ENCODE peak calls at places on chromosomes 6 and 20, in six cellular contexts. L is HepG2, S is GM12892, X is H1, H is K562, F is GM12878. C is an unnamed sample.

GRCh38 chr20:50327666-50328065 is 137.0 kb downstream of the CEBPB start:
- DNase-seq in F (no peak), H (no peak), S (no peak), X (no peak), L (no peak), C (no peak)

GRCh38 chr20:58393299-58393698 is 4.3 kb downstream of the VAPB start:
- DNase-seq in F (no peak), L (no peak), S (no peak), H (no peak), X (no peak), C (no peak)

GRCh38 chr6:40753048-40753447 is 165.9 kb upstream of the LRFN2 start:
- DNase-seq in L (no peak), X (no peak), H (no peak), F (no peak), S (no peak), C (no peak)

GRCh38 chr6:159533568-159533967 is 159.5 kb downstream of the SOD2 start:
- DNase-seq in F (no peak), H (no peak), L (no peak), X (no peak), S (no peak), C (no peak)

GRCh38 chr20:53829706-53830521 is 236.3 kb upstream of the ZNF217 start:
- DNase-seq in H (peak), L (peak), X (no peak), S (no peak), F (no peak), C (no peak)

GRCh38 chr6:26215200-26216014 is 128.2 kb downstream of the HFE start:
- DNase-seq in H (peak), S (no peak), L (peak), X (no peak), F (no peak), C (no peak)

GRCh38 chr6:43993881-43994523 is 133.2 kb downstream of the MRPL14 start:
- DNase-seq in X (no peak), S (no peak), L (no peak), H (no peak), F (no peak), C (no peak)

GRCh38 chr6:29494131-29494530 is 6.4 kb upstream of the MAS1L start:
- DNase-seq in L (no peak), X (no peak), S (no peak), H (no peak), F (no peak), C (no peak)

GRCh38 chr6:72748759-72749158 is 126.9 kb downstream of the KCNQ5 start:
- DNase-seq in H (no peak), F (no peak), S (no peak), X (no peak), L (no peak), C (no peak)

GRCh38 chr6:32971245-32971580 is 2.8 kb downstream of the BRD2 start:
- DNase-seq in L (no peak), F (no peak), H (no peak), S (no peak), X (no peak), C (no peak)

GRCh38 chr20:61461459-61461858 is 209.4 kb downstream of the CDH4 start:
- DNase-seq in F (no peak), S (no peak), H (no peak), X (no peak), L (no peak), C (no peak)

GRCh38 chr6:120198033-120198432 is 848.5 kb upstream of the MAN1A1 start:
- DNase-seq in H (peak), L (peak), X (no peak), S (no peak), F (no peak), C (no peak)

GRCh38 chr6:154229796-154230195 is 126.8 kb downstream of the IPCEF1 start:
- DNase-seq in F (no peak), S (no peak), X (no peak), H (no peak), L (no peak), C (no peak)

GRCh38 chr6:105797313-105797970 is 288.7 kb upstream of the PRDM1 start:
- DNase-seq in S (no peak), X (no peak), F (no peak), L (no peak), H (no peak), C (no peak)

GRCh38 chr6:118889163-118889562 is 4.8 kb upstream of the ASF1A start:
- DNase-seq in S (no peak), L (no peak), X (no peak), F (no peak), H (no peak), C (no peak)

GRCh38 chr6:62803094-62803493 is 408.2 kb upstream of the FKBP1C start:
- DNase-seq in H (no peak), X (no peak), L (no peak), S (no peak), F (no peak), C (no peak)

GRCh38 chr6:157548635-157549467 is 167.9 kb downstream of the ZDHHC14 start:
- DNase-seq in S (no peak), L (no peak), X (no peak), F (no peak), H (no peak), C (no peak)

GRCh38 chr6:106512048-106512957 is 117.0 kb downstream of the RTN4IP1 start:
- DNase-seq in X (no peak), S (peak), F (no peak), H (peak), L (peak), C (peak)

GRCh38 chr20:6044102-6044501 is 9.8 kb downstream of the LRRN4 start:
- DNase-seq in L (peak), F (no peak), X (no peak), S (no peak), H (peak), C (no peak)

GRCh38 chr20:25285856-25286798 is 38.2 kb downstream of the PYGB start:
- DNase-seq in L (no peak), X (no peak), F (no peak), H (no peak), S (no peak), C (no peak)

GRCh38 chr6:131519670-131520436 is 53.2 kb upstream of the ARG1 start:
- DNase-seq in L (peak), H (peak), S (no peak), X (no peak), F (no peak), C (peak)

GRCh38 chr6:166627039-166627874 is at the start of gene RPS6KA2:
- DNase-seq in S (peak), X (peak), L (peak), F (peak), H (peak), C (peak)

GRCh38 chr20:54502179-54502578 is 26.8 kb downstream of the DOK5 start:
- DNase-seq in S (no peak), X (no peak), H (no peak), F (no peak), L (no peak), C (no peak)

GRCh38 chr6:97705568-97705967 is 422.6 kb upstream of the MMS22L start:
- DNase-seq in S (no peak), F (no peak), H (peak), X (no peak), L (peak), C (no peak)

GRCh38 chr6:84867521-84867920 is 103.1 kb upstream of the TBX18 start:
- DNase-seq in S (no peak), L (no peak), X (no peak), F (no peak), H (no peak), C (no peak)

GRCh38 chr6:110348956-110349565 is 9.1 kb downstream of the METTL24 start:
- DNase-seq in F (no peak), H (no peak), X (no peak), S (no peak), L (no peak), C (no peak)

GRCh38 chr6:128242765-128243403 is 277.5 kb downstream of the PTPRK start:
- DNase-seq in H (no peak), X (no peak), L (peak), S (no peak), F (no peak), C (no peak)

GRCh38 chr6:42374027-42374669 is 77.6 kb downstream of the TRERF1 start:
- DNase-seq in L (no peak), X (no peak), H (no peak), S (no peak), F (no peak), C (no peak)

GRCh38 chr6:140289186-140289585 is 914.7 kb upstream of the CITED2 start:
- DNase-seq in H (no peak), L (no peak), F (no peak), S (no peak), X (no peak), C (no peak)

GRCh38 chr6:128057541-128058335 is 156.9 kb upstream of the THEMIS start:
- DNase-seq in X (no peak), F (no peak), S (no peak), H (no peak), L (no peak), C (no peak)

GRCh38 chr6:132712366-132712765 is 1.5 kb downstream of the VNN1 start:
- DNase-seq in H (no peak), X (no peak), S (no peak), L (no peak), F (no peak), C (no peak)

GRCh38 chr6:148846778-148847761 is 100.2 kb downstream of the UST start:
- DNase-seq in X (no peak), F (no peak), S (no peak), H (no peak), L (no peak), C (no peak)

GRCh38 chr6:17388365-17388764 is 5.0 kb upstream of the CAP2 start:
- DNase-seq in X (no peak), S (no peak), L (no peak), F (no peak), H (no peak), C (no peak)

GRCh38 chr6:170260686-170261085 is 30.2 kb downstream of the DLL1 start:
- DNase-seq in S (no peak), F (no peak), L (no peak), H (peak), X (no peak), C (no peak)

GRCh38 chr20:46665602-46666001 is 14.3 kb upstream of the SLC13A3 start:
- DNase-seq in H (no peak), L (no peak), S (no peak), X (no peak), F (no peak), C (no peak)

GRCh38 chr6:45577836-45578504 is 200.2 kb upstream of the SUPT3H start:
- DNase-seq in F (no peak), H (no peak), L (no peak), X (no peak), S (no peak), C (no peak)

DNA sequence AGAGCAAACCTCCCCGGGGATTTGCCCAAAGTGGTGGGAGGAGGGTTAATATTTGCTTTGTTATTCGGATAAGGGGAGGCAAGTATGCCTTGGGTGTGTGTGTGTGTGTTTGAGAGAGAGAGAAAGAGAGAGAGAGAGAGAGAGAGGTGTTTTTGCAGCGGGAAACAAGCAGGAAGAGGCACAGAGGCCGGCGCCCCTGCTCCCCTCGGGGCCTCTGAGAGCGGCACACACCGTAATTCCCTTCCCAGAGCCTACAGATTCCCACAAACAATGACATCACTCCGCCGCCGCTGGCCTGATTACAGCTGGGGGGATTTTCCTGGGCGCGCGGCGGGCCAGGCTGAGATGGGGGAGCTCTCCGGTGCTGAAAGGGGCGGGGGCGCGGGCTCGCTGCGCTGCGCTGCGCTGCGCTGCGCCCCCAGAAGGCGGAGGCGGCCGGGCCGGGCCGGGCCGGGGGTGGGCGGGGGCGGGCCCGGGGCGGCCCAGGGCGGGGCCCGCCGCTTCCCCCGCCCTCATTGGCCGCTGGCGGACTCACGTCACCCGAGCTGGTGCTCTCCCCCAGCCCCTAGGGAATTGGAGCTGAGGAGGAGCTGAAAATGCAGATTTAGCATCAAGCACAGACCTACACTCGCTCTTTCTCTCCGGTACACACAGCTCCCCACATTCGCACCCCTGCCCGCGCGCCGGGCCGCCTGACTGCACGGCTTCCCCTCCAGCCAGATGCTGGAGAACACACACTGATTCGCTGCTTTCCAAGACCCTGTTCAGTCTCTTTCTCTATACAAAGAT is at the start of gene PCSK2:
- DNase-seq in F (no peak), S (no peak), X (peak), H (peak), L (no peak), C (no peak)
- TF ChIP-seq POLR2A in F (no peak), S (no peak), X (peak), H (no peak), L (no peak), C (no peak)

DNA sequence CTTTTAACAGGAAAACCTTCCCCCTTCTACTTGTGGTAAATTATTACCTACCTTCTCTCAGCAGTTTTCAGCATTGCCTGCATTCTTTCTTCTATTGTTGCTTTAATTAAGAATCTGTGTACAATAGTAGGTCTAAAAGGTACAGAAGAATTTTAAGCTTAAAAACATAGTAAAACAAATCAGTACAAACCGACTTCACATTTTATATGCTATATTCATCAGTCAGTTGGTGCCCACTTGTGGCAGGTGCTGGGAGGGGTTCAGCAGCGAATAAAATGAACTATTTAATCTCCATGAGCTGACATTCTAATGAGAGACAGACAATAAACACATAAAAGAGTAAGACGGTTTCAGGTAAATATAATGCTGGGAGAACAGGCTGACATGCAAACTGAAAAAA is 73.4 kb upstream of the FBXO30 start:
- DNase-seq in L (no peak), F (no peak), X (no peak), S (no peak), H (peak), C (no peak)
- TF ChIP-seq TAF1 in L (no peak), F (no peak), X (no peak), S (no peak), H (no peak), C (no peak)

GRCh38 chr6:113377362-113377942 is 479.7 kb upstream of the MARCKS start:
- DNase-seq in F (peak), H (no peak), L (no peak), S (no peak), X (no peak), C (no peak)

GRCh38 chr6:113381957-113382356 is 475.2 kb upstream of the MARCKS start:
- DNase-seq in F (peak), L (no peak), S (no peak), H (no peak), X (no peak), C (peak)

GRCh38 chr6:113380591-113380990 is 476.6 kb upstream of the MARCKS start:
- DNase-seq in X (no peak), H (no peak), F (no peak), S (no peak), L (no peak), C (no peak)

GRCh38 chr6:113383701-113384100 is 473.4 kb upstream of the MARCKS start:
- DNase-seq in L (no peak), F (no peak), X (no peak), H (no peak), S (no peak), C (no peak)

GRCh38 chr6:113381232-113381631 is 475.9 kb upstream of the MARCKS start:
- DNase-seq in L (no peak), F (no peak), S (no peak), H (no peak), X (no peak), C (no peak)
- TF ChIP-seq POLR2A in L (no peak), F (no peak), S (no peak), H (no peak), X (no peak), C (no peak)

GRCh38 chr6:38024908-38025307 is 205.4 kb downstream of the ZFAND3 start:
- DNase-seq in F (no peak), S (no peak), H (no peak), L (no peak), X (no peak), C (no peak)
- TF ChIP-seq TAF1 in F (no peak), S (no peak), H (no peak), L (no peak), X (no peak), C (no peak)

GRCh38 chr6:15825332-15825930 is 162.6 kb upstream of the DTNBP1 start:
- DNase-seq in S (no peak), X (no peak), L (no peak), F (no peak), H (no peak), C (no peak)
- TF ChIP-seq POLR2A in S (no peak), X (no peak), L (no peak), F (no peak), H (no peak), C (no peak)

GRCh38 chr6:21971540-21971939 is 325.3 kb downstream of the PRL start:
- DNase-seq in H (peak), L (no peak), X (no peak), S (no peak), F (no peak), C (no peak)

GRCh38 chr6:21972516-21972915 is 324.3 kb downstream of the PRL start:
- DNase-seq in X (no peak), F (no peak), S (no peak), L (no peak), H (no peak), C (no peak)

GRCh38 chr6:21967282-21967681 is 329.6 kb downstream of the PRL start:
- DNase-seq in L (no peak), S (no peak), F (no peak), H (no peak), X (no peak), C (no peak)

GRCh38 chr6:21969192-21969591 is 327.6 kb downstream of the PRL start:
- DNase-seq in X (no peak), S (no peak), H (no peak), F (no peak), L (no peak), C (no peak)

DNA sequence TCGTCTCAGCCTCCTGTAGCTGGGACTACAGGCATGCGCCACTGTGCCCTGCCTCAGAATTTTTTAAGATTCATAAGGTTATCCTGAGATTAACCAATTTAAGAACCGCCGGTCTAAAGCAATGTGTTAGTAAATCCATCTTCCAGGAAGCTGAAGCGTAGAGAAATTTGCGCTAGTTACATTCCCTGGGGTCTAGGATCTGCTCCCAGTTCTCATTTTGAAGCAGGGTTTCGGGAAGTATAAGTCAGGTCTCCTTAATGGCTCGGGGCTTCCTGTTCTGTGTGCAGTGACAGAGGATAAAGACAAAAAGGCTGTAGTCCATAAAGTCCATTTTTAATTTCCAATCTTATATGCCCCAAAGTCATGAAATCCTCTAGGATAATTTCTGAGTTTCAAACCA is 326.3 kb downstream of the PRL start:
- DNase-seq in X (no peak), L (no peak), H (no peak), S (no peak), F (no peak), C (no peak)
- TF ChIP-seq TAF1 in X (no peak), L (no peak), H (no peak), S (no peak), F (no peak), C (no peak)

GRCh38 chr6:125636671-125637070 is 112.8 kb upstream of the HEY2 start:
- DNase-seq in L (no peak), X (no peak), S (no peak), F (no peak), H (no peak), C (no peak)

GRCh38 chr6:125639621-125640020 is 109.8 kb upstream of the HEY2 start:
- DNase-seq in X (no peak), H (no peak), F (no peak), S (no peak), L (no peak), C (no peak)

GRCh38 chr6:125637207-125637606 is 112.2 kb upstream of the HEY2 start:
- DNase-seq in L (no peak), X (no peak), F (no peak), H (no peak), S (no peak), C (no peak)

DNA sequence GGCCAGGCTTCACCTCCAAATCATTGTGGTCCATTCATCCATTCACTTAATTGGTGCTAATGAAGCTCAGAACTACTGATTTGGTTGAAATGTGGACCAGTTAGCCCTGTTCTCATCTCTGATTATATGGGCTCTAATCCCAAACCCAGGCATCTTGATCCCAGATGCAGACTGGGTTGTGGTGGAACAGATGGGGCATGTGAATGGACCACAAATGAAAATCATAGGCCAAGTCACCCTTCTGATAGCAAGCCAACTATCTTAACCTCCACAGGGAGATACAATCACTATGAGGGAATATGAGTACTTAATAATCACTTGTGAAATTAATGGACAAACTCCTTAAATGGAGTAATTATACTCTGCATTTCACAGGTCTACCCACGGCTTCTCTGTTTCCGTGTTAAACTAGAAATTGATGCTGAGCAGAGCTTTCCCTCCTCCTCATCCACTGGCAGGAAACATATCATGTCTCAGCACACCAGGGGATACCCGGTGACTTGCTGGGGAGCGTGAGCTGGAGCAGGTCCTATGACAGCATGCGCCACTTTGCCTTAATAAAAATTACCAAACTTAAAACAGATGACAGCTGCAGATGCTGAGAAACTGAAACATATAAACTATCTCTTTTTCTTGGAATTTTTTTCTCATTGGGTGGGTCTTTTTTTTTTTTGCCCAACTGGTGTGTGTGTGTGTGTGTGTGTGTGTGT is 108.8 kb upstream of the HEY2 start:
- DNase-seq in H (no peak), X (no peak), L (no peak), F (no peak), S (no peak), C (no peak)
- TF ChIP-seq POLR2A in H (no peak), X (no peak), L (no peak), F (no peak), S (no peak), C (no peak)

GRCh38 chr6:138099832-138100231 is 7.4 kb downstream of the PERP start:
- DNase-seq in H (no peak), L (no peak), S (no peak), F (no peak), X (no peak), C (no peak)
- TF ChIP-seq TAF1 in H (no peak), L (no peak), S (no peak), F (no peak), X (no peak), C (no peak)

C was measured in GM12891.